ENCODE peak calls at places on chromosomes 6 and 20, in six cellular contexts. One of them, this sample, is unnamed.

GRCh38 chr20:31684153-31685003 is 38.3 kb downstream of the BCL2L1 start:
- DNase-seq in H1: no peak
- DNase-seq in A673: no peak
- DNase-seq in fibroblast of lung: no peak
- DNase-seq in GM23248: no peak
- DNase-seq in GM23338: no peak
- DNase-seq in this sample: no peak

GRCh38 chr20:60068509-60068908 is 110.3 kb downstream of the CDH26 start:
- DNase-seq in H1: no peak
- DNase-seq in A673: no peak
- DNase-seq in fibroblast of lung: no peak
- DNase-seq in GM23248: no peak
- DNase-seq in GM23338: no peak
- DNase-seq in this sample: no peak

GRCh38 chr6:79717989-79718388 is 86.9 kb downstream of the SH3BGRL2 start:
- DNase-seq in H1: no peak
- DNase-seq in A673: no peak
- DNase-seq in fibroblast of lung: no peak
- DNase-seq in GM23248: no peak
- DNase-seq in GM23338: no peak
- DNase-seq in this sample: no peak

GRCh38 chr6:111087106-111087835 is at the start of gene SLC16A10:
- DNase-seq in H1: peak
- DNase-seq in A673: peak
- DNase-seq in fibroblast of lung: no peak
- DNase-seq in GM23248: peak
- DNase-seq in GM23338: peak
- DNase-seq in this sample: peak

GRCh38 chr20:59571591-59572314 is 32.6 kb upstream of the PHACTR3 start:
- DNase-seq in H1: peak
- DNase-seq in A673: peak
- DNase-seq in fibroblast of lung: peak
- DNase-seq in GM23248: peak
- DNase-seq in GM23338: peak
- DNase-seq in this sample: peak

GRCh38 chr6:166507809-166508373 is 78.6 kb downstream of the RAMACL start:
- DNase-seq in H1: no peak
- DNase-seq in A673: no peak
- DNase-seq in fibroblast of lung: no peak
- DNase-seq in GM23248: no peak
- DNase-seq in GM23338: peak
- DNase-seq in this sample: no peak

GRCh38 chr6:24721461-24722215 is 2.7 kb upstream of the C6orf62 start:
- DNase-seq in H1: no peak
- DNase-seq in A673: no peak
- DNase-seq in fibroblast of lung: no peak
- DNase-seq in GM23248: peak
- DNase-seq in GM23338: no peak
- DNase-seq in this sample: no peak

GRCh38 chr6:90284745-90285481 is 11.7 kb downstream of the BACH2 start:
- DNase-seq in H1: no peak
- DNase-seq in A673: no peak
- DNase-seq in fibroblast of lung: peak
- DNase-seq in GM23248: peak
- DNase-seq in GM23338: no peak
- DNase-seq in this sample: peak

GRCh38 chr6:143058987-143059386 is 1.7 kb upstream of the AIG1 start:
- DNase-seq in H1: no peak
- DNase-seq in A673: peak
- DNase-seq in fibroblast of lung: no peak
- DNase-seq in GM23248: no peak
- DNase-seq in GM23338: peak
- DNase-seq in this sample: no peak

GRCh38 chr6:132445201-132445951 is 44.1 kb upstream of the MOXD1 start:
- DNase-seq in H1: no peak
- DNase-seq in A673: no peak
- DNase-seq in fibroblast of lung: peak
- DNase-seq in GM23248: peak
- DNase-seq in GM23338: peak
- DNase-seq in this sample: peak

GRCh38 chr6:141726158-141726557 is 406.6 kb upstream of the GJE1 start:
- DNase-seq in H1: no peak
- DNase-seq in A673: peak
- DNase-seq in fibroblast of lung: no peak
- DNase-seq in GM23248: no peak
- DNase-seq in GM23338: peak
- DNase-seq in this sample: no peak

GRCh38 chr6:77458421-77458820 is 4.9 kb downstream of the HTR1B start:
- DNase-seq in H1: no peak
- DNase-seq in A673: no peak
- DNase-seq in fibroblast of lung: no peak
- DNase-seq in GM23248: no peak
- DNase-seq in GM23338: no peak
- DNase-seq in this sample: no peak

DNA sequence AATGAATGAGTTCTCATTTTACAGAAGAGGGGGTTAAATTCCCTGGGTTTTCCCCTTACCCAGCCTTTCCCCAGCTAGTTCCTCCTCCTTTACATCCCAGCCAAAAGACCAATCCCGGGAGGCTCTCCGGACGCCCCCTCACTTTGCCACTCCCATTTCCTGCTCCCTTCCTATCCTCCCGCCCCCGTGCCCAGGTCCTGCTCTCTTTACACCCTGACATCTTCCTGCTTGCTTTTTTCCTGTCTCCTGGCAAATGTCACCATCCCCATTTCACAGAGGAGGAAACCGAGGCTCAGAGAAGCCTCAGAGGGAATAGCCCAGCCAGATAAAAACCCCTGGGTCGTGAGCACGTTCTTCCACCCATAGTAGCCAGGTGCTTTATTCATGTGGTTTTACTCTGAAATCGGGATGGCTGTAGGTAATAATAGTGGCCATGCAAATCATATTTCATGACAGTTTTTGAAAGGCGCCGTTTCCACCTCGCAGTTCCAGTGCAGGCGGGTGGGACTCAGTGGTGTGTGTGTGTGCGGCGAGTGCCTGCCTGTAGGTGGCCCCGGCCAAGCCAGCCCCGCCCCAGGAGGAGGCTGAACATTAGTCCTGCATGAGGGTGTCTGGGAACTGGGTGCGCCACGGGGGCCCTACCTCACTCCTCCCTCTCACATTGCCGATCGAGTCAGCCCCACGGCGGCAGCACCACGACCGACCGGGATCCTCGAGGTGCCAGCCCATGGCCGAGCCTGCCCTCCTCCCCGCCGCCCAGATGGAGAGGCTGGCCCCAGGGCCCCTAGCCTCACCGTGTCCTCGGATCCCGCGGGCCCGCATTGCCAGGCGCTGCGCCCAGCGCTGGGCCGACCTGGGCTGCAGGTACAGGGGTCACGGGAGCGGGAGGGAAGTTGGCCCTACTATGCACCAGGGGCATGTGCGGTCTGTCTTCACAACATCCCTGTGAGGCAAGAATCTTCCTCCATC is at the start of gene ARHGAP40:
- DNase-seq in H1: peak
- DNase-seq in A673: peak
- DNase-seq in fibroblast of lung: no peak
- DNase-seq in GM23248: peak
- DNase-seq in GM23338: peak
- DNase-seq in this sample: peak
- TF ChIP-seq EZH2 in H1: no peak
- TF ChIP-seq EZH2 in A673: no peak
- TF ChIP-seq EZH2 in fibroblast of lung: peak
- TF ChIP-seq EZH2 in GM23248: no peak
- TF ChIP-seq EZH2 in GM23338: no peak
- TF ChIP-seq EZH2 in this sample: no peak

GRCh38 chr6:28758046-28758817 is 165.6 kb downstream of the TRIM27 start:
- DNase-seq in H1: peak
- DNase-seq in A673: peak
- DNase-seq in fibroblast of lung: peak
- DNase-seq in GM23248: no peak
- DNase-seq in GM23338: peak
- DNase-seq in this sample: peak
- TF ChIP-seq EZH2 in H1: no peak
- TF ChIP-seq EZH2 in A673: no peak
- TF ChIP-seq EZH2 in fibroblast of lung: no peak
- TF ChIP-seq EZH2 in GM23248: no peak
- TF ChIP-seq EZH2 in GM23338: no peak
- TF ChIP-seq EZH2 in this sample: no peak

DNA sequence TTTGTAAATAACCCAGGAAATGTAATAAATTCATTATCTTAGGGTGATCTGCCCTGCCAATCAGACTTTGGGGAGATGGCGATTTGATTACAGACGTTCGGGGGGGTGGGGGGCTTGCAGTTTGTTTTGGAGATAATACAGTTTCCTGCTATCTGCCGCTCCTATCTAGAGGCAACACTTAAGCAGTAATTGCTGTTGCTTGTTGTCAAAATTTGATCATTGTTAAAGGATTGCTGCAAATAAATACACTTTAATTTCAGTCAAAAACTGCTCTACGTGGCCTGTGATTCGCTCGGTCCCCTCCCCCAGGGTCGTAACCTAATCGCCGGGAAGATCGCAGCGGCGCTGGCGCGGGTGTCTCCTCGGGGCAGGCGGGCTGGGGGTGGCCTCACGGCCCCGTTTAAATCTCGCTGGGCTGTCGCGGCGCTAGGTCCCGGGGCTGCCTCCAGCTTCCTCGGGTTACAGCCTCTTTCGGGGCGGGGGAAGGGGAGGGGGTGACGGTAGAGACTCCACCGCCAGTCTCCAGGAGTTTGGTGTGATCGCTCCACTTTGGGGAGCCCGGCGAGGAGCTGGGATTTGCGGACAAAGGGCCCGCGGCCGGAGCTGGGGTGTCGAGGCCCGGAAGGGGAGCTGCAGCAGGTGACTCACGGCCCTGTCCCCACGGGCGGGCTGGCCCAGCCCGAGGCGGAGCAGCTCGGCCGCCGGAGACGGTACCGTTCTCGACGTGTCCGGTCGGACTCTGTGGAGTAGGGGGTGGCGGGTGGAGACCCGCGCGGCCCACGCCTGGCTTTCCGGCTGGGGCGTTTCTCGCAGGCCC is 4.1 kb downstream of the FOXC1 start:
- DNase-seq in H1: peak
- DNase-seq in A673: no peak
- DNase-seq in fibroblast of lung: peak
- DNase-seq in GM23248: peak
- DNase-seq in GM23338: peak
- DNase-seq in this sample: peak
- TF ChIP-seq EZH2 in H1: no peak
- TF ChIP-seq EZH2 in A673: no peak
- TF ChIP-seq EZH2 in fibroblast of lung: no peak
- TF ChIP-seq EZH2 in GM23248: no peak
- TF ChIP-seq EZH2 in GM23338: no peak
- TF ChIP-seq EZH2 in this sample: no peak

GRCh38 chr6:96794980-96795379 is 42.3 kb downstream of the GPR63 start:
- DNase-seq in H1: no peak
- DNase-seq in A673: peak
- DNase-seq in fibroblast of lung: peak
- DNase-seq in GM23248: peak
- DNase-seq in GM23338: peak
- DNase-seq in this sample: no peak
- TF ChIP-seq EZH2 in H1: no peak
- TF ChIP-seq EZH2 in A673: no peak
- TF ChIP-seq EZH2 in fibroblast of lung: no peak
- TF ChIP-seq EZH2 in GM23248: no peak
- TF ChIP-seq EZH2 in GM23338: no peak
- TF ChIP-seq EZH2 in this sample: no peak

GRCh38 chr20:51563141-51563596 is 20.6 kb upstream of the NFATC2 start:
- DNase-seq in H1: no peak
- DNase-seq in A673: no peak
- DNase-seq in fibroblast of lung: no peak
- DNase-seq in GM23248: peak
- DNase-seq in GM23338: no peak
- DNase-seq in this sample: no peak

GRCh38 chr20:51563597-51564332 is 21.2 kb upstream of the NFATC2 start:
- DNase-seq in H1: peak
- DNase-seq in A673: peak
- DNase-seq in fibroblast of lung: peak
- DNase-seq in GM23248: peak
- DNase-seq in GM23338: peak
- DNase-seq in this sample: peak

GRCh38 chr20:51560550-51561307 is 18.2 kb upstream of the NFATC2 start:
- DNase-seq in H1: no peak
- DNase-seq in A673: no peak
- DNase-seq in fibroblast of lung: no peak
- DNase-seq in GM23248: peak
- DNase-seq in GM23338: no peak
- DNase-seq in this sample: no peak

GRCh38 chr20:51562027-51562333 is 19.5 kb upstream of the NFATC2 start:
- DNase-seq in H1: no peak
- DNase-seq in A673: peak
- DNase-seq in fibroblast of lung: peak
- DNase-seq in GM23248: peak
- DNase-seq in GM23338: no peak
- DNase-seq in this sample: no peak

GRCh38 chr20:51562334-51563140 is 20.0 kb upstream of the NFATC2 start:
- DNase-seq in H1: peak
- DNase-seq in A673: peak
- DNase-seq in fibroblast of lung: peak
- DNase-seq in GM23248: peak
- DNase-seq in GM23338: peak
- DNase-seq in this sample: peak
- TF ChIP-seq EZH2 in H1: peak
- TF ChIP-seq EZH2 in A673: no peak
- TF ChIP-seq EZH2 in fibroblast of lung: no peak
- TF ChIP-seq EZH2 in GM23248: no peak
- TF ChIP-seq EZH2 in GM23338: peak
- TF ChIP-seq EZH2 in this sample: peak

DNA sequence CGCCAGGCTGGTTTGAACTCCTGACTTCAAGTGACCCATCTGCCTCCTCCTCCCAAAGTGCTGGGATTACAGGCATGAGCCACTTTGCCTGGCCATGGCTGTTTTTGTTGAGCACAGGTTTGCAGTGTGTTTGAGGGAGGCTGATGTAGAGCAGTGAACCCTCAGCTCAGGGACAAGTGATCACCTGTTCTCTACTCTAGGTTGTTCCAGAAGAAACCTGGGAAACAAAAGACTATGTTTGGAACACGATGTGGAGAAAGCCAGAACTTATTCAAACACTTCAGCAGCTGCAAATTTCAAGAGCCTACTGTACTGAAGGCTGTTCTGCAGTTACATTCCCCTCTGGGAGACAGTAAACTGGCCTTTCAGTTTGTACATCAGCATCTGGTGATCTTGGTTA is 4.7 kb downstream of the TULP1 start:
- DNase-seq in H1: no peak
- DNase-seq in A673: no peak
- DNase-seq in fibroblast of lung: no peak
- DNase-seq in GM23248: no peak
- DNase-seq in GM23338: no peak
- DNase-seq in this sample: no peak
- TF ChIP-seq EZH2 in H1: no peak
- TF ChIP-seq EZH2 in A673: no peak
- TF ChIP-seq EZH2 in fibroblast of lung: no peak
- TF ChIP-seq EZH2 in GM23248: no peak
- TF ChIP-seq EZH2 in GM23338: no peak
- TF ChIP-seq EZH2 in this sample: no peak

This sample was measured in mammary epithelial cell.